ENCODE peak calls at places on chromosomes 13 and 19, in seven cellular contexts. One of them, this sample, is unnamed.

GRCh38 chr13:53200498-53201453 is 172.2 kb downstream of the OLFM4 start:
- DNase-seq in smooth muscle cell of the brain vasculature: no peak
- DNase-seq in pons: no peak
- DNase-seq in activated CD4-positive, alpha-beta T cell treated with anti-CD3 and anti-CD28 coated beads, Interleukin-2, amount 10 ng/mL, durations not matched to agents 7 days and 5 days: no peak
- DNase-seq in NCI-H1694 treated with DMSO at 0.1 percent for 48 hours: no peak
- DNase-seq in dorsolateral prefrontal cortex: no peak
- DNase-seq in H54: no peak
- DNase-seq in this sample: no peak

GRCh38 chr13:66210677-66211076 is 1019.5 kb downstream of the PCDH9 start:
- DNase-seq in NCI-H1694 treated with DMSO at 0.1 percent for 48 hours: no peak
- DNase-seq in H54: peak
- DNase-seq in dorsolateral prefrontal cortex: no peak
- DNase-seq in pons: no peak
- DNase-seq in smooth muscle cell of the brain vasculature: peak
- DNase-seq in activated CD4-positive, alpha-beta T cell treated with anti-CD3 and anti-CD28 coated beads, Interleukin-2, amount 10 ng/mL, durations not matched to agents 7 days and 5 days: no peak
- DNase-seq in this sample: no peak

GRCh38 chr13:66344770-66345367 is 885.3 kb downstream of the PCDH9 start:
- DNase-seq in pons: peak
- DNase-seq in dorsolateral prefrontal cortex: no peak
- DNase-seq in smooth muscle cell of the brain vasculature: no peak
- DNase-seq in NCI-H1694 treated with DMSO at 0.1 percent for 48 hours: no peak
- DNase-seq in activated CD4-positive, alpha-beta T cell treated with anti-CD3 and anti-CD28 coated beads, Interleukin-2, amount 10 ng/mL, durations not matched to agents 7 days and 5 days: no peak
- DNase-seq in H54: no peak
- DNase-seq in this sample: no peak

GRCh38 chr19:18802354-18802753 is 11.2 kb upstream of the COMP start:
- DNase-seq in NCI-H1694 treated with DMSO at 0.1 percent for 48 hours: no peak
- DNase-seq in smooth muscle cell of the brain vasculature: no peak
- DNase-seq in dorsolateral prefrontal cortex: no peak
- DNase-seq in H54: no peak
- DNase-seq in pons: no peak
- DNase-seq in activated CD4-positive, alpha-beta T cell treated with anti-CD3 and anti-CD28 coated beads, Interleukin-2, amount 10 ng/mL, durations not matched to agents 7 days and 5 days: no peak
- DNase-seq in this sample: no peak

GRCh38 chr19:658916-659839 is 3.8 kb downstream of the RNF126 start:
- DNase-seq in H54: no peak
- DNase-seq in activated CD4-positive, alpha-beta T cell treated with anti-CD3 and anti-CD28 coated beads, Interleukin-2, amount 10 ng/mL, durations not matched to agents 7 days and 5 days: no peak
- DNase-seq in pons: no peak
- DNase-seq in dorsolateral prefrontal cortex: peak
- DNase-seq in NCI-H1694 treated with DMSO at 0.1 percent for 48 hours: no peak
- DNase-seq in smooth muscle cell of the brain vasculature: no peak
- DNase-seq in this sample: no peak

GRCh38 chr13:46622013-46622917 is 69.3 kb downstream of the LRCH1 start:
- DNase-seq in activated CD4-positive, alpha-beta T cell treated with anti-CD3 and anti-CD28 coated beads, Interleukin-2, amount 10 ng/mL, durations not matched to agents 7 days and 5 days: no peak
- DNase-seq in NCI-H1694 treated with DMSO at 0.1 percent for 48 hours: peak
- DNase-seq in smooth muscle cell of the brain vasculature: no peak
- DNase-seq in H54: no peak
- DNase-seq in pons: no peak
- DNase-seq in dorsolateral prefrontal cortex: no peak
- DNase-seq in this sample: no peak

GRCh38 chr13:24706886-24707585 is 26.8 kb downstream of the ATP12A start:
- DNase-seq in dorsolateral prefrontal cortex: no peak
- DNase-seq in pons: no peak
- DNase-seq in NCI-H1694 treated with DMSO at 0.1 percent for 48 hours: no peak
- DNase-seq in smooth muscle cell of the brain vasculature: no peak
- DNase-seq in activated CD4-positive, alpha-beta T cell treated with anti-CD3 and anti-CD28 coated beads, Interleukin-2, amount 10 ng/mL, durations not matched to agents 7 days and 5 days: no peak
- DNase-seq in H54: no peak
- DNase-seq in this sample: no peak

GRCh38 chr19:29844891-29845575 is 33.2 kb downstream of the CCNE1 start:
- DNase-seq in smooth muscle cell of the brain vasculature: peak
- DNase-seq in NCI-H1694 treated with DMSO at 0.1 percent for 48 hours: peak
- DNase-seq in activated CD4-positive, alpha-beta T cell treated with anti-CD3 and anti-CD28 coated beads, Interleukin-2, amount 10 ng/mL, durations not matched to agents 7 days and 5 days: peak
- DNase-seq in H54: peak
- DNase-seq in dorsolateral prefrontal cortex: peak
- DNase-seq in pons: peak
- DNase-seq in this sample: peak

GRCh38 chr13:101116381-101116780 is 299.9 kb downstream of the NALCN start:
- DNase-seq in smooth muscle cell of the brain vasculature: no peak
- DNase-seq in H54: no peak
- DNase-seq in activated CD4-positive, alpha-beta T cell treated with anti-CD3 and anti-CD28 coated beads, Interleukin-2, amount 10 ng/mL, durations not matched to agents 7 days and 5 days: no peak
- DNase-seq in dorsolateral prefrontal cortex: no peak
- DNase-seq in pons: no peak
- DNase-seq in NCI-H1694 treated with DMSO at 0.1 percent for 48 hours: no peak
- DNase-seq in this sample: no peak

GRCh38 chr13:30334663-30335386 is 27.5 kb upstream of the KATNAL1 start:
- DNase-seq in H54: no peak
- DNase-seq in pons: peak
- DNase-seq in smooth muscle cell of the brain vasculature: no peak
- DNase-seq in dorsolateral prefrontal cortex: no peak
- DNase-seq in activated CD4-positive, alpha-beta T cell treated with anti-CD3 and anti-CD28 coated beads, Interleukin-2, amount 10 ng/mL, durations not matched to agents 7 days and 5 days: peak
- DNase-seq in NCI-H1694 treated with DMSO at 0.1 percent for 48 hours: no peak
- DNase-seq in this sample: peak

GRCh38 chr13:91406619-91407018 is 8.2 kb downstream of the GPC5 start:
- DNase-seq in activated CD4-positive, alpha-beta T cell treated with anti-CD3 and anti-CD28 coated beads, Interleukin-2, amount 10 ng/mL, durations not matched to agents 7 days and 5 days: peak
- DNase-seq in NCI-H1694 treated with DMSO at 0.1 percent for 48 hours: peak
- DNase-seq in H54: no peak
- DNase-seq in dorsolateral prefrontal cortex: no peak
- DNase-seq in smooth muscle cell of the brain vasculature: peak
- DNase-seq in pons: peak
- DNase-seq in this sample: peak

GRCh38 chr19:36113895-36114762 is 546 bp downstream of the POLR2I start:
- DNase-seq in dorsolateral prefrontal cortex: peak
- DNase-seq in pons: peak
- DNase-seq in smooth muscle cell of the brain vasculature: no peak
- DNase-seq in H54: no peak
- DNase-seq in activated CD4-positive, alpha-beta T cell treated with anti-CD3 and anti-CD28 coated beads, Interleukin-2, amount 10 ng/mL, durations not matched to agents 7 days and 5 days: peak
- DNase-seq in NCI-H1694 treated with DMSO at 0.1 percent for 48 hours: no peak
- DNase-seq in this sample: no peak

GRCh38 chr19:4861147-4861546 is 6.3 kb downstream of the PLIN3 start:
- DNase-seq in dorsolateral prefrontal cortex: no peak
- DNase-seq in smooth muscle cell of the brain vasculature: no peak
- DNase-seq in H54: no peak
- DNase-seq in pons: no peak
- DNase-seq in NCI-H1694 treated with DMSO at 0.1 percent for 48 hours: no peak
- DNase-seq in activated CD4-positive, alpha-beta T cell treated with anti-CD3 and anti-CD28 coated beads, Interleukin-2, amount 10 ng/mL, durations not matched to agents 7 days and 5 days: no peak
- DNase-seq in this sample: no peak

This sample was measured in HuH-7.